ENCODE peak calls at places on chromosomes 13 and 19, in four cellular contexts. Q, G, I and J are unnamed samples.

GRCh38 chr19:10922638-10923014 is 5.8 kb downstream of the YIPF2 start:
- DNase-seq in Q (no peak), G (no peak), I (no peak), J (no peak)

GRCh38 chr13:110715395-110716234 is 2.1 kb downstream of the ING1 start:
- DNase-seq in Q (peak), G (peak), I (peak), J (peak)

GRCh38 chr13:98563071-98563470 is 13.8 kb downstream of the STK24 start:
- DNase-seq in Q (no peak), G (no peak), I (no peak), J (no peak)

GRCh38 chr19:1568320-1569019 is at the start of gene MEX3D:
- DNase-seq in Q (no peak), G (peak), I (peak), J (no peak)

GRCh38 chr19:44628793-44629192 is 14.9 kb upstream of the PVR start:
- DNase-seq in Q (no peak), G (no peak), I (no peak), J (no peak)

GRCh38 chr19:695350-695949 is at the start of gene PRSS57:
- DNase-seq in Q (no peak), G (no peak), I (no peak), J (no peak)

GRCh38 chr19:52992109-52993004 is 21.4 kb upstream of the ERVV-1 start:
- DNase-seq in Q (no peak), G (no peak), I (no peak), J (no peak)

GRCh38 chr13:41520699-41521630 is 63.6 kb downstream of the RGCC start:
- DNase-seq in Q (peak), G (no peak), I (no peak), J (no peak)

GRCh38 chr13:105773887-105774538 is 761.4 kb downstream of the EFNB2 start:
- DNase-seq in Q (no peak), G (no peak), I (no peak), J (no peak)

GRCh38 chr19:42455621-42456081 is 12.9 kb upstream of the CXCL17 start:
- DNase-seq in Q (no peak), G (no peak), I (no peak), J (no peak)

GRCh38 chr19:31276831-31277230 is 72.4 kb downstream of the TSHZ3 start:
- DNase-seq in Q (no peak), G (no peak), I (no peak), J (no peak)

GRCh38 chr13:110388141-110388943 is 81.3 kb downstream of the COL4A2 start:
- DNase-seq in Q (no peak), G (no peak), I (no peak), J (no peak)

GRCh38 chr13:69213331-69213850 is 894.2 kb upstream of the ATXN8OS start:
- DNase-seq in Q (no peak), G (no peak), I (no peak), J (no peak)

GRCh38 chr13:109654341-109655205 is 131.8 kb downstream of the IRS2 start:
- DNase-seq in Q (no peak), G (no peak), I (no peak), J (no peak)

GRCh38 chr13:113859311-113860050 is 4.4 kb downstream of the GAS6 start:
- DNase-seq in Q (no peak), G (no peak), I (no peak), J (no peak)

GRCh38 chr13:77980592-77980991 is 62.0 kb upstream of the EDNRB start:
- DNase-seq in Q (peak), G (no peak), I (no peak), J (no peak)

GRCh38 chr19:35090160-35090794 is 25.3 kb upstream of the FXYD3 start:
- DNase-seq in Q (no peak), G (peak), I (peak), J (peak)

GRCh38 chr13:106083620-106084350 is 451.7 kb downstream of the EFNB2 start:
- DNase-seq in Q (no peak), G (no peak), I (no peak), J (no peak)

GRCh38 chr13:54913668-54914067 is 1885.1 kb downstream of the OLFM4 start:
- DNase-seq in Q (no peak), G (no peak), I (no peak), J (no peak)

GRCh38 chr19:18415177-18415867 is 3.9 kb upstream of the SSBP4 start:
- DNase-seq in Q (no peak), G (no peak), I (no peak), J (no peak)